ENCODE peak calls at places on chromosomes 2 and 18, in nine cellular contexts. V is IMR-90; W is cardiac fibroblast; P is activated CD4-positive, alpha-beta T cell treated with anti-CD3 and anti-CD28 coated beads for 4 hours; G is HepG2; R is mucosa of descending colon; N is kidney glomerular epithelial cell; I is mucosa of gallbladder; X is myocyte. E is an unnamed sample.

GRCh38 chr2:238290715-238291549 is 2.5 kb upstream of the PER2 start:
- DNase-seq in V (no peak), W (no peak), P (no peak), G (no peak), R (peak), N (no peak), I (no peak), X (no peak), E (no peak)

GRCh38 chr2:100195942-100196341 is 53.6 kb upstream of the AFF3 start:
- DNase-seq in V (no peak), W (no peak), P (no peak), G (no peak), R (no peak), N (no peak), I (no peak), X (no peak), E (no peak)

GRCh38 chr18:61710082-61710620 is 182.7 kb downstream of the RNF152 start:
- DNase-seq in V (no peak), W (no peak), P (no peak), G (no peak), R (peak), N (no peak), I (no peak), X (peak), E (no peak)

GRCh38 chr2:241018051-241018891 is 19.9 kb downstream of the SNED1 start:
- DNase-seq in V (peak), W (no peak), P (no peak), G (no peak), R (no peak), N (no peak), I (peak), X (no peak), E (no peak)

GRCh38 chr2:157894694-157895450 is 18.7 kb upstream of the ACVR1 start:
- DNase-seq in V (peak), W (peak), P (no peak), G (no peak), R (no peak), N (no peak), I (no peak), X (peak), E (peak)

GRCh38 chr18:13382990-13383821 is 164.6 kb downstream of the LDLRAD4 start:
- DNase-seq in V (no peak), W (no peak), P (peak), G (no peak), R (no peak), N (no peak), I (no peak), X (no peak), E (no peak)

GRCh38 chr18:51039138-51040112 is 9.4 kb downstream of the SMAD4 start:
- DNase-seq in V (peak), W (peak), P (no peak), G (no peak), R (no peak), N (no peak), I (no peak), X (no peak), E (no peak)

GRCh38 chr18:30094556-30094955 is 948.0 kb downstream of the DSC3 start:
- DNase-seq in V (peak), W (peak), P (no peak), G (no peak), R (no peak), N (peak), I (no peak), X (peak), E (peak)

GRCh38 chr2:208025814-208026184 is 472 bp upstream of the PLEKHM3 start:
- DNase-seq in V (no peak), W (no peak), P (peak), G (no peak), R (no peak), N (no peak), I (no peak), X (no peak), E (no peak)

GRCh38 chr2:43294973-43295603 is 68.7 kb upstream of the ZFP36L2 start:
- DNase-seq in V (no peak), W (no peak), P (no peak), G (no peak), R (no peak), N (no peak), I (no peak), X (no peak), E (no peak)

GRCh38 chr2:18971628-18972027 is 382.3 kb upstream of the NT5C1B start:
- DNase-seq in V (peak), W (peak), P (no peak), G (no peak), R (no peak), N (no peak), I (no peak), X (no peak), E (peak)

GRCh38 chr2:17429130-17429529 is 89.1 kb downstream of the RAD51AP2 start:
- DNase-seq in V (peak), W (peak), P (no peak), G (no peak), R (no peak), N (peak), I (no peak), X (peak), E (peak)

GRCh38 chr2:236672606-236673005 is 103.0 kb downstream of the ACKR3 start:
- DNase-seq in V (no peak), W (no peak), P (no peak), G (no peak), R (no peak), N (no peak), I (no peak), X (no peak), E (no peak)

GRCh38 chr2:222545821-222546540 is 109.9 kb downstream of the FARSB start:
- DNase-seq in V (no peak), W (no peak), P (no peak), G (no peak), R (no peak), N (no peak), I (no peak), X (no peak), E (no peak)

GRCh38 chr18:29188760-29189159 is 1011.8 kb upstream of the CDH2 start:
- DNase-seq in V (peak), W (peak), P (no peak), G (no peak), R (no peak), N (no peak), I (no peak), X (no peak), E (no peak)

GRCh38 chr18:76388261-76388660 is 106.8 kb downstream of the ZNF516 start:
- DNase-seq in V (no peak), W (no peak), P (no peak), G (no peak), R (no peak), N (no peak), I (no peak), X (no peak), E (no peak)

GRCh38 chr2:33086400-33087015 is 139.8 kb downstream of the LTBP1 start:
- DNase-seq in V (peak), W (peak), P (no peak), G (no peak), R (no peak), N (no peak), I (peak), X (no peak), E (peak)

GRCh38 chr2:60998628-60999545 is 18.6 kb upstream of the PEX13 start:
- DNase-seq in V (peak), W (peak), P (no peak), G (peak), R (no peak), N (peak), I (no peak), X (peak), E (peak)

GRCh38 chr2:234596696-234597575 is 100.1 kb upstream of the ARL4C start:
- DNase-seq in V (no peak), W (no peak), P (no peak), G (no peak), R (no peak), N (no peak), I (no peak), X (no peak), E (no peak)

GRCh38 chr2:111662771-111663470 is 221.1 kb downstream of the ANAPC1 start:
- DNase-seq in V (peak), W (peak), P (no peak), G (no peak), R (no peak), N (no peak), I (peak), X (no peak), E (no peak)

GRCh38 chr2:101617188-101617587 is 80.3 kb upstream of the MAP4K4 start:
- DNase-seq in V (peak), W (peak), P (no peak), G (peak), R (no peak), N (peak), I (no peak), X (peak), E (peak)

GRCh38 chr2:60652822-60653315 is 99.4 kb upstream of the BCL11A start:
- DNase-seq in V (no peak), W (no peak), P (no peak), G (no peak), R (no peak), N (no peak), I (no peak), X (no peak), E (no peak)

GRCh38 chr18:59907172-59907571 is 7.4 kb downstream of the PMAIP1 start:
- DNase-seq in V (no peak), W (no peak), P (no peak), G (no peak), R (no peak), N (no peak), I (no peak), X (no peak), E (no peak)

GRCh38 chr2:101076581-101076980 is 74.5 kb downstream of the RPL31 start:
- DNase-seq in V (no peak), W (no peak), P (no peak), G (no peak), R (no peak), N (no peak), I (no peak), X (no peak), E (no peak)

GRCh38 chr2:58235988-58236387 is 5.1 kb downstream of the FANCL start:
- DNase-seq in V (no peak), W (no peak), P (no peak), G (no peak), R (no peak), N (no peak), I (no peak), X (no peak), E (no peak)

GRCh38 chr18:27903906-27904305 is 273.0 kb downstream of the CDH2 start:
- DNase-seq in V (no peak), W (no peak), P (no peak), G (no peak), R (no peak), N (no peak), I (no peak), X (no peak), E (no peak)

GRCh38 chr2:57181315-57182038 is 865.1 kb upstream of the VRK2 start:
- DNase-seq in V (peak), W (peak), P (no peak), G (no peak), R (no peak), N (peak), I (no peak), X (peak), E (peak)

GRCh38 chr2:206289391-206289790 is 14.9 kb downstream of the ZDBF2 start:
- DNase-seq in V (no peak), W (peak), P (no peak), G (no peak), R (no peak), N (no peak), I (no peak), X (peak), E (no peak)

GRCh38 chr2:69641887-69642708 is 1.4 kb downstream of the AAK1 start:
- DNase-seq in V (no peak), W (no peak), P (no peak), G (no peak), R (no peak), N (no peak), I (no peak), X (no peak), E (no peak)

GRCh38 chr2:46193356-46193755 is 103.9 kb upstream of the EPAS1 start:
- DNase-seq in V (no peak), W (no peak), P (no peak), G (no peak), R (no peak), N (no peak), I (no peak), X (no peak), E (no peak)